ENCODE peak calls at places on chromosomes 16 and 17, in ten cellular contexts. One of them, this sample, is unnamed.

GRCh38 chr16:1923299-1924034 is 5.3 kb upstream of the HS3ST6 start:
- DNase-seq in hippocampal formation: no peak
- DNase-seq in activated T-cell treated with anti-CD3 and anti-CD28 coated beads for 1 hour: no peak
- DNase-seq in NCI-H1436 treated with DMSO at 0.1 percent for 48 hours: no peak
- DNase-seq in stimulated activated CD4-positive, alpha-beta T cell treated with anti-CD3 and anti-CD28 coated beads, Interleukin-12 subunit alpha, Interleukin-12 subunit beta, amount 100 ng/mL, for 4 hours: no peak
- DNase-seq in foreskin fibroblast: peak
- DNase-seq in cardiac septum: no peak
- DNase-seq in retina: peak
- DNase-seq in epithelial cell of proximal tubule: no peak
- DNase-seq in coronary artery: no peak
- DNase-seq in this sample: peak

GRCh38 chr17:74547264-74547663 is 1.3 kb upstream of the CD300C start:
- DNase-seq in retina: no peak
- DNase-seq in hippocampal formation: no peak
- DNase-seq in NCI-H1436 treated with DMSO at 0.1 percent for 48 hours: no peak
- DNase-seq in epithelial cell of proximal tubule: no peak
- DNase-seq in stimulated activated CD4-positive, alpha-beta T cell treated with anti-CD3 and anti-CD28 coated beads, Interleukin-12 subunit alpha, Interleukin-12 subunit beta, amount 100 ng/mL, for 4 hours: no peak
- DNase-seq in coronary artery: no peak
- DNase-seq in activated T-cell treated with anti-CD3 and anti-CD28 coated beads for 1 hour: no peak
- DNase-seq in foreskin fibroblast: no peak
- DNase-seq in cardiac septum: no peak
- DNase-seq in this sample: no peak

GRCh38 chr16:47657032-47657431 is 195.9 kb downstream of the PHKB start:
- DNase-seq in retina: no peak
- DNase-seq in cardiac septum: no peak
- DNase-seq in coronary artery: no peak
- DNase-seq in stimulated activated CD4-positive, alpha-beta T cell treated with anti-CD3 and anti-CD28 coated beads, Interleukin-12 subunit alpha, Interleukin-12 subunit beta, amount 100 ng/mL, for 4 hours: no peak
- DNase-seq in NCI-H1436 treated with DMSO at 0.1 percent for 48 hours: no peak
- DNase-seq in epithelial cell of proximal tubule: no peak
- DNase-seq in hippocampal formation: no peak
- DNase-seq in foreskin fibroblast: no peak
- DNase-seq in activated T-cell treated with anti-CD3 and anti-CD28 coated beads for 1 hour: no peak
- DNase-seq in this sample: no peak

GRCh38 chr16:89371386-89371785 is 119.0 kb downstream of the ANKRD11 start:
- DNase-seq in cardiac septum: no peak
- DNase-seq in foreskin fibroblast: no peak
- DNase-seq in NCI-H1436 treated with DMSO at 0.1 percent for 48 hours: no peak
- DNase-seq in activated T-cell treated with anti-CD3 and anti-CD28 coated beads for 1 hour: no peak
- DNase-seq in coronary artery: no peak
- DNase-seq in hippocampal formation: no peak
- DNase-seq in epithelial cell of proximal tubule: no peak
- DNase-seq in retina: no peak
- DNase-seq in stimulated activated CD4-positive, alpha-beta T cell treated with anti-CD3 and anti-CD28 coated beads, Interleukin-12 subunit alpha, Interleukin-12 subunit beta, amount 100 ng/mL, for 4 hours: no peak
- DNase-seq in this sample: no peak

GRCh38 chr16:70460737-70461261 is 6.4 kb downstream of the FCSK start:
- DNase-seq in stimulated activated CD4-positive, alpha-beta T cell treated with anti-CD3 and anti-CD28 coated beads, Interleukin-12 subunit alpha, Interleukin-12 subunit beta, amount 100 ng/mL, for 4 hours: no peak
- DNase-seq in activated T-cell treated with anti-CD3 and anti-CD28 coated beads for 1 hour: no peak
- DNase-seq in retina: no peak
- DNase-seq in coronary artery: no peak
- DNase-seq in cardiac septum: no peak
- DNase-seq in NCI-H1436 treated with DMSO at 0.1 percent for 48 hours: no peak
- DNase-seq in epithelial cell of proximal tubule: no peak
- DNase-seq in hippocampal formation: no peak
- DNase-seq in foreskin fibroblast: no peak
- DNase-seq in this sample: no peak

GRCh38 chr16:85284138-85284897 is 172.0 kb upstream of the CIBAR2 start:
- DNase-seq in NCI-H1436 treated with DMSO at 0.1 percent for 48 hours: no peak
- DNase-seq in retina: peak
- DNase-seq in stimulated activated CD4-positive, alpha-beta T cell treated with anti-CD3 and anti-CD28 coated beads, Interleukin-12 subunit alpha, Interleukin-12 subunit beta, amount 100 ng/mL, for 4 hours: no peak
- DNase-seq in foreskin fibroblast: no peak
- DNase-seq in cardiac septum: no peak
- DNase-seq in activated T-cell treated with anti-CD3 and anti-CD28 coated beads for 1 hour: no peak
- DNase-seq in hippocampal formation: peak
- DNase-seq in coronary artery: no peak
- DNase-seq in epithelial cell of proximal tubule: no peak
- DNase-seq in this sample: peak

GRCh38 chr17:19652595-19652994 is 4.0 kb downstream of the ALDH3A2 start:
- DNase-seq in hippocampal formation: no peak
- DNase-seq in stimulated activated CD4-positive, alpha-beta T cell treated with anti-CD3 and anti-CD28 coated beads, Interleukin-12 subunit alpha, Interleukin-12 subunit beta, amount 100 ng/mL, for 4 hours: no peak
- DNase-seq in activated T-cell treated with anti-CD3 and anti-CD28 coated beads for 1 hour: no peak
- DNase-seq in cardiac septum: no peak
- DNase-seq in epithelial cell of proximal tubule: no peak
- DNase-seq in NCI-H1436 treated with DMSO at 0.1 percent for 48 hours: no peak
- DNase-seq in foreskin fibroblast: no peak
- DNase-seq in coronary artery: no peak
- DNase-seq in retina: no peak
- DNase-seq in this sample: no peak

GRCh38 chr17:4498461-4499397 is at the start of gene SPNS2:
- DNase-seq in foreskin fibroblast: peak
- DNase-seq in hippocampal formation: peak
- DNase-seq in coronary artery: no peak
- DNase-seq in epithelial cell of proximal tubule: no peak
- DNase-seq in retina: peak
- DNase-seq in activated T-cell treated with anti-CD3 and anti-CD28 coated beads for 1 hour: peak
- DNase-seq in cardiac septum: no peak
- DNase-seq in NCI-H1436 treated with DMSO at 0.1 percent for 48 hours: no peak
- DNase-seq in stimulated activated CD4-positive, alpha-beta T cell treated with anti-CD3 and anti-CD28 coated beads, Interleukin-12 subunit alpha, Interleukin-12 subunit beta, amount 100 ng/mL, for 4 hours: peak
- DNase-seq in this sample: peak

GRCh38 chr16:68384293-68385255 is 63.7 kb downstream of the SMPD3 start:
- DNase-seq in foreskin fibroblast: no peak
- DNase-seq in hippocampal formation: no peak
- DNase-seq in epithelial cell of proximal tubule: no peak
- DNase-seq in activated T-cell treated with anti-CD3 and anti-CD28 coated beads for 1 hour: no peak
- DNase-seq in NCI-H1436 treated with DMSO at 0.1 percent for 48 hours: no peak
- DNase-seq in retina: no peak
- DNase-seq in coronary artery: no peak
- DNase-seq in cardiac septum: no peak
- DNase-seq in stimulated activated CD4-positive, alpha-beta T cell treated with anti-CD3 and anti-CD28 coated beads, Interleukin-12 subunit alpha, Interleukin-12 subunit beta, amount 100 ng/mL, for 4 hours: no peak
- DNase-seq in this sample: no peak

GRCh38 chr17:46942441-46943217 is 19.7 kb downstream of the GOSR2 start:
- DNase-seq in foreskin fibroblast: peak
- DNase-seq in hippocampal formation: peak
- DNase-seq in activated T-cell treated with anti-CD3 and anti-CD28 coated beads for 1 hour: peak
- DNase-seq in retina: peak
- DNase-seq in epithelial cell of proximal tubule: no peak
- DNase-seq in NCI-H1436 treated with DMSO at 0.1 percent for 48 hours: peak
- DNase-seq in coronary artery: no peak
- DNase-seq in cardiac septum: no peak
- DNase-seq in stimulated activated CD4-positive, alpha-beta T cell treated with anti-CD3 and anti-CD28 coated beads, Interleukin-12 subunit alpha, Interleukin-12 subunit beta, amount 100 ng/mL, for 4 hours: peak
- DNase-seq in this sample: peak

GRCh38 chr17:50640701-50641338 is 6.1 kb downstream of the ABCC3 start:
- DNase-seq in stimulated activated CD4-positive, alpha-beta T cell treated with anti-CD3 and anti-CD28 coated beads, Interleukin-12 subunit alpha, Interleukin-12 subunit beta, amount 100 ng/mL, for 4 hours: no peak
- DNase-seq in activated T-cell treated with anti-CD3 and anti-CD28 coated beads for 1 hour: no peak
- DNase-seq in coronary artery: no peak
- DNase-seq in hippocampal formation: no peak
- DNase-seq in epithelial cell of proximal tubule: no peak
- DNase-seq in foreskin fibroblast: no peak
- DNase-seq in cardiac septum: no peak
- DNase-seq in NCI-H1436 treated with DMSO at 0.1 percent for 48 hours: no peak
- DNase-seq in retina: no peak
- DNase-seq in this sample: no peak

GRCh38 chr17:44220211-44221071 is 966 bp upstream of the UBTF start:
- DNase-seq in NCI-H1436 treated with DMSO at 0.1 percent for 48 hours: no peak
- DNase-seq in foreskin fibroblast: peak
- DNase-seq in epithelial cell of proximal tubule: no peak
- DNase-seq in coronary artery: no peak
- DNase-seq in activated T-cell treated with anti-CD3 and anti-CD28 coated beads for 1 hour: peak
- DNase-seq in cardiac septum: no peak
- DNase-seq in hippocampal formation: peak
- DNase-seq in stimulated activated CD4-positive, alpha-beta T cell treated with anti-CD3 and anti-CD28 coated beads, Interleukin-12 subunit alpha, Interleukin-12 subunit beta, amount 100 ng/mL, for 4 hours: peak
- DNase-seq in retina: peak
- DNase-seq in this sample: peak

GRCh38 chr17:17859909-17860760 is 23.3 kb upstream of the SREBF1 start:
- DNase-seq in retina: peak
- DNase-seq in epithelial cell of proximal tubule: no peak
- DNase-seq in coronary artery: no peak
- DNase-seq in hippocampal formation: peak
- DNase-seq in activated T-cell treated with anti-CD3 and anti-CD28 coated beads for 1 hour: peak
- DNase-seq in NCI-H1436 treated with DMSO at 0.1 percent for 48 hours: no peak
- DNase-seq in foreskin fibroblast: no peak
- DNase-seq in stimulated activated CD4-positive, alpha-beta T cell treated with anti-CD3 and anti-CD28 coated beads, Interleukin-12 subunit alpha, Interleukin-12 subunit beta, amount 100 ng/mL, for 4 hours: peak
- DNase-seq in cardiac septum: peak
- DNase-seq in this sample: peak

GRCh38 chr17:72206376-72206775 is 85.6 kb downstream of the SOX9 start:
- DNase-seq in NCI-H1436 treated with DMSO at 0.1 percent for 48 hours: no peak
- DNase-seq in cardiac septum: no peak
- DNase-seq in foreskin fibroblast: no peak
- DNase-seq in activated T-cell treated with anti-CD3 and anti-CD28 coated beads for 1 hour: no peak
- DNase-seq in retina: peak
- DNase-seq in coronary artery: no peak
- DNase-seq in stimulated activated CD4-positive, alpha-beta T cell treated with anti-CD3 and anti-CD28 coated beads, Interleukin-12 subunit alpha, Interleukin-12 subunit beta, amount 100 ng/mL, for 4 hours: no peak
- DNase-seq in epithelial cell of proximal tubule: no peak
- DNase-seq in hippocampal formation: no peak
- DNase-seq in this sample: no peak

GRCh38 chr16:66636199-66636598 is 31.7 kb downstream of the CMTM3 start:
- DNase-seq in cardiac septum: no peak
- DNase-seq in retina: no peak
- DNase-seq in foreskin fibroblast: no peak
- DNase-seq in hippocampal formation: no peak
- DNase-seq in NCI-H1436 treated with DMSO at 0.1 percent for 48 hours: no peak
- DNase-seq in epithelial cell of proximal tubule: no peak
- DNase-seq in activated T-cell treated with anti-CD3 and anti-CD28 coated beads for 1 hour: no peak
- DNase-seq in coronary artery: no peak
- DNase-seq in stimulated activated CD4-positive, alpha-beta T cell treated with anti-CD3 and anti-CD28 coated beads, Interleukin-12 subunit alpha, Interleukin-12 subunit beta, amount 100 ng/mL, for 4 hours: no peak
- DNase-seq in this sample: no peak

GRCh38 chr17:75683467-75684041 is 16.4 kb downstream of the SAP30BP start:
- DNase-seq in NCI-H1436 treated with DMSO at 0.1 percent for 48 hours: no peak
- DNase-seq in foreskin fibroblast: peak
- DNase-seq in cardiac septum: no peak
- DNase-seq in activated T-cell treated with anti-CD3 and anti-CD28 coated beads for 1 hour: no peak
- DNase-seq in epithelial cell of proximal tubule: no peak
- DNase-seq in hippocampal formation: no peak
- DNase-seq in stimulated activated CD4-positive, alpha-beta T cell treated with anti-CD3 and anti-CD28 coated beads, Interleukin-12 subunit alpha, Interleukin-12 subunit beta, amount 100 ng/mL, for 4 hours: no peak
- DNase-seq in retina: no peak
- DNase-seq in coronary artery: no peak
- DNase-seq in this sample: no peak

GRCh38 chr16:59848314-59848713 is 1114.2 kb upstream of the GOT2 start:
- DNase-seq in coronary artery: no peak
- DNase-seq in foreskin fibroblast: peak
- DNase-seq in hippocampal formation: peak
- DNase-seq in retina: peak
- DNase-seq in activated T-cell treated with anti-CD3 and anti-CD28 coated beads for 1 hour: no peak
- DNase-seq in stimulated activated CD4-positive, alpha-beta T cell treated with anti-CD3 and anti-CD28 coated beads, Interleukin-12 subunit alpha, Interleukin-12 subunit beta, amount 100 ng/mL, for 4 hours: no peak
- DNase-seq in cardiac septum: no peak
- DNase-seq in NCI-H1436 treated with DMSO at 0.1 percent for 48 hours: no peak
- DNase-seq in epithelial cell of proximal tubule: no peak
- DNase-seq in this sample: no peak

GRCh38 chr16:23534868-23535860 is 22.0 kb downstream of the EARS2 start:
- DNase-seq in cardiac septum: no peak
- DNase-seq in stimulated activated CD4-positive, alpha-beta T cell treated with anti-CD3 and anti-CD28 coated beads, Interleukin-12 subunit alpha, Interleukin-12 subunit beta, amount 100 ng/mL, for 4 hours: no peak
- DNase-seq in epithelial cell of proximal tubule: no peak
- DNase-seq in hippocampal formation: no peak
- DNase-seq in coronary artery: no peak
- DNase-seq in foreskin fibroblast: peak
- DNase-seq in retina: no peak
- DNase-seq in activated T-cell treated with anti-CD3 and anti-CD28 coated beads for 1 hour: no peak
- DNase-seq in NCI-H1436 treated with DMSO at 0.1 percent for 48 hours: no peak
- DNase-seq in this sample: no peak

GRCh38 chr17:63477471-63478440 is 895 bp downstream of the ACE start:
- DNase-seq in cardiac septum: no peak
- DNase-seq in retina: peak
- DNase-seq in foreskin fibroblast: no peak
- DNase-seq in epithelial cell of proximal tubule: no peak
- DNase-seq in NCI-H1436 treated with DMSO at 0.1 percent for 48 hours: no peak
- DNase-seq in hippocampal formation: no peak
- DNase-seq in coronary artery: no peak
- DNase-seq in activated T-cell treated with anti-CD3 and anti-CD28 coated beads for 1 hour: no peak
- DNase-seq in stimulated activated CD4-positive, alpha-beta T cell treated with anti-CD3 and anti-CD28 coated beads, Interleukin-12 subunit alpha, Interleukin-12 subunit beta, amount 100 ng/mL, for 4 hours: no peak
- DNase-seq in this sample: peak

GRCh38 chr16:85402910-85403692 is 210.0 kb upstream of the GSE1 start:
- DNase-seq in activated T-cell treated with anti-CD3 and anti-CD28 coated beads for 1 hour: no peak
- DNase-seq in retina: peak
- DNase-seq in cardiac septum: peak
- DNase-seq in epithelial cell of proximal tubule: no peak
- DNase-seq in coronary artery: no peak
- DNase-seq in stimulated activated CD4-positive, alpha-beta T cell treated with anti-CD3 and anti-CD28 coated beads, Interleukin-12 subunit alpha, Interleukin-12 subunit beta, amount 100 ng/mL, for 4 hours: no peak
- DNase-seq in NCI-H1436 treated with DMSO at 0.1 percent for 48 hours: no peak
- DNase-seq in foreskin fibroblast: no peak
- DNase-seq in hippocampal formation: no peak
- DNase-seq in this sample: no peak

GRCh38 chr17:80781188-80781577 is 210.5 kb upstream of the CHMP6 start:
- DNase-seq in coronary artery: no peak
- DNase-seq in foreskin fibroblast: no peak
- DNase-seq in epithelial cell of proximal tubule: no peak
- DNase-seq in retina: no peak
- DNase-seq in NCI-H1436 treated with DMSO at 0.1 percent for 48 hours: no peak
- DNase-seq in hippocampal formation: no peak
- DNase-seq in cardiac septum: peak
- DNase-seq in stimulated activated CD4-positive, alpha-beta T cell treated with anti-CD3 and anti-CD28 coated beads, Interleukin-12 subunit alpha, Interleukin-12 subunit beta, amount 100 ng/mL, for 4 hours: no peak
- DNase-seq in activated T-cell treated with anti-CD3 and anti-CD28 coated beads for 1 hour: no peak
- DNase-seq in this sample: no peak

GRCh38 chr16:80285089-80285488 is 255.7 kb upstream of the DYNLRB2 start:
- DNase-seq in epithelial cell of proximal tubule: peak
- DNase-seq in hippocampal formation: no peak
- DNase-seq in coronary artery: no peak
- DNase-seq in foreskin fibroblast: peak
- DNase-seq in cardiac septum: no peak
- DNase-seq in retina: no peak
- DNase-seq in NCI-H1436 treated with DMSO at 0.1 percent for 48 hours: no peak
- DNase-seq in stimulated activated CD4-positive, alpha-beta T cell treated with anti-CD3 and anti-CD28 coated beads, Interleukin-12 subunit alpha, Interleukin-12 subunit beta, amount 100 ng/mL, for 4 hours: no peak
- DNase-seq in activated T-cell treated with anti-CD3 and anti-CD28 coated beads for 1 hour: no peak
- DNase-seq in this sample: no peak

GRCh38 chr16:8931864-8932263 is 31.8 kb downstream of the USP7 start:
- DNase-seq in foreskin fibroblast: peak
- DNase-seq in cardiac septum: no peak
- DNase-seq in epithelial cell of proximal tubule: no peak
- DNase-seq in stimulated activated CD4-positive, alpha-beta T cell treated with anti-CD3 and anti-CD28 coated beads, Interleukin-12 subunit alpha, Interleukin-12 subunit beta, amount 100 ng/mL, for 4 hours: peak
- DNase-seq in coronary artery: no peak
- DNase-seq in retina: peak
- DNase-seq in NCI-H1436 treated with DMSO at 0.1 percent for 48 hours: no peak
- DNase-seq in hippocampal formation: no peak
- DNase-seq in activated T-cell treated with anti-CD3 and anti-CD28 coated beads for 1 hour: peak
- DNase-seq in this sample: peak

GRCh38 chr16:49492090-49492801 is 118.6 kb downstream of the C16orf78 start:
- DNase-seq in foreskin fibroblast: no peak
- DNase-seq in retina: peak
- DNase-seq in coronary artery: no peak
- DNase-seq in hippocampal formation: no peak
- DNase-seq in epithelial cell of proximal tubule: no peak
- DNase-seq in activated T-cell treated with anti-CD3 and anti-CD28 coated beads for 1 hour: peak
- DNase-seq in cardiac septum: peak
- DNase-seq in NCI-H1436 treated with DMSO at 0.1 percent for 48 hours: no peak
- DNase-seq in stimulated activated CD4-positive, alpha-beta T cell treated with anti-CD3 and anti-CD28 coated beads, Interleukin-12 subunit alpha, Interleukin-12 subunit beta, amount 100 ng/mL, for 4 hours: peak
- DNase-seq in this sample: peak

GRCh38 chr17:43871947-43872690 is 25.1 kb downstream of the CD300LG start:
- DNase-seq in cardiac septum: no peak
- DNase-seq in NCI-H1436 treated with DMSO at 0.1 percent for 48 hours: no peak
- DNase-seq in coronary artery: no peak
- DNase-seq in activated T-cell treated with anti-CD3 and anti-CD28 coated beads for 1 hour: no peak
- DNase-seq in epithelial cell of proximal tubule: no peak
- DNase-seq in hippocampal formation: no peak
- DNase-seq in stimulated activated CD4-positive, alpha-beta T cell treated with anti-CD3 and anti-CD28 coated beads, Interleukin-12 subunit alpha, Interleukin-12 subunit beta, amount 100 ng/mL, for 4 hours: no peak
- DNase-seq in retina: no peak
- DNase-seq in foreskin fibroblast: no peak
- DNase-seq in this sample: no peak

GRCh38 chr17:63780507-63780906 is 6.5 kb downstream of the DDX42 start:
- DNase-seq in epithelial cell of proximal tubule: no peak
- DNase-seq in hippocampal formation: no peak
- DNase-seq in cardiac septum: no peak
- DNase-seq in stimulated activated CD4-positive, alpha-beta T cell treated with anti-CD3 and anti-CD28 coated beads, Interleukin-12 subunit alpha, Interleukin-12 subunit beta, amount 100 ng/mL, for 4 hours: no peak
- DNase-seq in coronary artery: no peak
- DNase-seq in retina: no peak
- DNase-seq in foreskin fibroblast: no peak
- DNase-seq in NCI-H1436 treated with DMSO at 0.1 percent for 48 hours: peak
- DNase-seq in activated T-cell treated with anti-CD3 and anti-CD28 coated beads for 1 hour: no peak
- DNase-seq in this sample: no peak

GRCh38 chr17:208429-208828 is 27.0 kb upstream of the DOC2B start:
- DNase-seq in hippocampal formation: no peak
- DNase-seq in NCI-H1436 treated with DMSO at 0.1 percent for 48 hours: no peak
- DNase-seq in epithelial cell of proximal tubule: no peak
- DNase-seq in foreskin fibroblast: no peak
- DNase-seq in retina: no peak
- DNase-seq in coronary artery: no peak
- DNase-seq in cardiac septum: peak
- DNase-seq in stimulated activated CD4-positive, alpha-beta T cell treated with anti-CD3 and anti-CD28 coated beads, Interleukin-12 subunit alpha, Interleukin-12 subunit beta, amount 100 ng/mL, for 4 hours: no peak
- DNase-seq in activated T-cell treated with anti-CD3 and anti-CD28 coated beads for 1 hour: no peak
- DNase-seq in this sample: no peak

GRCh38 chr17:81422776-81423697 is 27.8 kb downstream of the BAHCC1 start:
- DNase-seq in hippocampal formation: no peak
- DNase-seq in coronary artery: peak
- DNase-seq in epithelial cell of proximal tubule: peak
- DNase-seq in cardiac septum: no peak
- DNase-seq in foreskin fibroblast: peak
- DNase-seq in retina: peak
- DNase-seq in stimulated activated CD4-positive, alpha-beta T cell treated with anti-CD3 and anti-CD28 coated beads, Interleukin-12 subunit alpha, Interleukin-12 subunit beta, amount 100 ng/mL, for 4 hours: no peak
- DNase-seq in activated T-cell treated with anti-CD3 and anti-CD28 coated beads for 1 hour: no peak
- DNase-seq in NCI-H1436 treated with DMSO at 0.1 percent for 48 hours: no peak
- DNase-seq in this sample: peak

This sample was measured in ecto neural progenitor cell.